ENCODE peak calls at places on chromosomes 1 and 21, in seven cellular contexts. H is heart left ventricle, F is AG08395, G is GM12865, R is BE2C, U is AG09309, T is EH. Z is an unnamed sample.

GRCh38 chr21:32771134-32771523 is 426 bp downstream of the PAXBP1 start:
- DNase-seq in U (no peak), G (peak), T (peak), F (peak), R (peak), H (peak), Z (peak)

GRCh38 chr21:29072873-29073221 is 601 bp downstream of the CCT8 start:
- DNase-seq in H (no peak), U (no peak), F (peak), T (peak), R (peak), G (peak), Z (no peak)

GRCh38 chr1:26540346-26540745 is 10.8 kb downstream of the RPS6KA1 start:
- DNase-seq in H (no peak), U (no peak), R (no peak), F (no peak), G (peak), T (no peak), Z (no peak)

GRCh38 chr1:198830397-198830796 is 191.6 kb downstream of the PTPRC start:
- DNase-seq in T (no peak), F (no peak), G (peak), R (no peak), U (no peak), H (no peak), Z (no peak)

GRCh38 chr1:23544444-23545389 is 13.7 kb upstream of the E2F2 start:
- DNase-seq in F (peak), R (peak), G (peak), H (peak), T (peak), U (no peak), Z (no peak)

GRCh38 chr1:176773038-176773437 is 310.1 kb downstream of the PAPPA2 start:
- DNase-seq in G (no peak), U (no peak), R (no peak), T (no peak), F (no peak), H (no peak), Z (no peak)

GRCh38 chr1:162204129-162204882 is 134.8 kb downstream of the NOS1AP start:
- DNase-seq in G (no peak), R (no peak), U (no peak), H (no peak), T (no peak), F (no peak), Z (no peak)

GRCh38 chr1:19762175-19762779 is 37.4 kb downstream of the TMCO4 start:
- DNase-seq in H (no peak), T (peak), F (peak), U (no peak), G (peak), R (peak), Z (peak)

GRCh38 chr1:28266920-28267322 is 7.6 kb downstream of the SESN2 start:
- DNase-seq in U (no peak), F (no peak), R (no peak), G (no peak), T (no peak), H (no peak), Z (no peak)

GRCh38 chr1:195981448-195982139 is 626.6 kb downstream of the KCNT2 start:
- DNase-seq in T (peak), H (no peak), F (no peak), U (no peak), R (no peak), G (no peak), Z (no peak)

GRCh38 chr1:165871311-165872067 is 44.1 kb downstream of the UCK2 start:
- DNase-seq in G (peak), T (peak), F (no peak), U (no peak), H (peak), R (no peak), Z (no peak)

GRCh38 chr1:195763146-195763906 is 844.9 kb downstream of the KCNT2 start:
- DNase-seq in U (no peak), R (peak), T (no peak), F (no peak), G (no peak), H (no peak), Z (no peak)

Z was measured in HuH-7.5.